ENCODE peak calls at places on chromosomes 2 and 18, in ten cellular contexts. One of them, this sample, is unnamed.

GRCh38 chr2:73053316-73054114 is 18.0 kb downstream of the SFXN5 start:
- DNase-seq in body of pancreas: no peak
- DNase-seq in fibroblast of lung: peak
- DNase-seq in sigmoid colon: no peak
- DNase-seq in Panc1: no peak
- DNase-seq in lower lobe of right lung: no peak
- DNase-seq in foreskin fibroblast: no peak
- DNase-seq in cardiac muscle cell: no peak
- DNase-seq in A549: no peak
- DNase-seq in fibroblast of mammary gland: peak
- DNase-seq in this sample: no peak

GRCh38 chr2:84888401-84889276 is 7.8 kb upstream of the TRABD2A start:
- DNase-seq in body of pancreas: peak
- DNase-seq in fibroblast of lung: peak
- DNase-seq in sigmoid colon: peak
- DNase-seq in Panc1: no peak
- DNase-seq in lower lobe of right lung: no peak
- DNase-seq in foreskin fibroblast: no peak
- DNase-seq in cardiac muscle cell: peak
- DNase-seq in A549: no peak
- DNase-seq in fibroblast of mammary gland: peak
- DNase-seq in this sample: no peak

GRCh38 chr2:2719015-2719414 is 387.9 kb upstream of the MYT1L start:
- DNase-seq in body of pancreas: no peak
- DNase-seq in fibroblast of lung: no peak
- DNase-seq in sigmoid colon: no peak
- DNase-seq in Panc1: no peak
- DNase-seq in lower lobe of right lung: no peak
- DNase-seq in foreskin fibroblast: no peak
- DNase-seq in cardiac muscle cell: no peak
- DNase-seq in A549: no peak
- DNase-seq in fibroblast of mammary gland: no peak
- DNase-seq in this sample: no peak

GRCh38 chr2:118386636-118387302 is 298.5 kb downstream of the INSIG2 start:
- DNase-seq in body of pancreas: no peak
- DNase-seq in fibroblast of lung: peak
- DNase-seq in sigmoid colon: no peak
- DNase-seq in Panc1: no peak
- DNase-seq in lower lobe of right lung: no peak
- DNase-seq in foreskin fibroblast: peak
- DNase-seq in cardiac muscle cell: no peak
- DNase-seq in A549: peak
- DNase-seq in fibroblast of mammary gland: peak
- DNase-seq in this sample: no peak

GRCh38 chr2:168030862-168031624 is 216.4 kb downstream of the STK39 start:
- DNase-seq in body of pancreas: no peak
- DNase-seq in fibroblast of lung: peak
- DNase-seq in sigmoid colon: no peak
- DNase-seq in Panc1: no peak
- DNase-seq in lower lobe of right lung: no peak
- DNase-seq in foreskin fibroblast: peak
- DNase-seq in cardiac muscle cell: peak
- DNase-seq in A549: no peak
- DNase-seq in fibroblast of mammary gland: peak
- DNase-seq in this sample: peak

GRCh38 chr18:51588616-51589015 is 391.1 kb upstream of the MEX3C start:
- DNase-seq in body of pancreas: no peak
- DNase-seq in fibroblast of lung: no peak
- DNase-seq in sigmoid colon: no peak
- DNase-seq in Panc1: no peak
- DNase-seq in lower lobe of right lung: no peak
- DNase-seq in foreskin fibroblast: no peak
- DNase-seq in cardiac muscle cell: no peak
- DNase-seq in A549: no peak
- DNase-seq in fibroblast of mammary gland: no peak
- DNase-seq in this sample: no peak

GRCh38 chr18:61402761-61403160 is 69.5 kb downstream of the CDH20 start:
- DNase-seq in body of pancreas: no peak
- DNase-seq in fibroblast of lung: no peak
- DNase-seq in sigmoid colon: no peak
- DNase-seq in Panc1: no peak
- DNase-seq in lower lobe of right lung: no peak
- DNase-seq in foreskin fibroblast: no peak
- DNase-seq in cardiac muscle cell: no peak
- DNase-seq in A549: no peak
- DNase-seq in fibroblast of mammary gland: no peak
- DNase-seq in this sample: peak

GRCh38 chr18:48872234-48873145 is 78.3 kb downstream of the SMAD7 start:
- DNase-seq in body of pancreas: no peak
- DNase-seq in fibroblast of lung: peak
- DNase-seq in sigmoid colon: no peak
- DNase-seq in Panc1: no peak
- DNase-seq in lower lobe of right lung: no peak
- DNase-seq in foreskin fibroblast: no peak
- DNase-seq in cardiac muscle cell: no peak
- DNase-seq in A549: no peak
- DNase-seq in fibroblast of mammary gland: peak
- DNase-seq in this sample: no peak

GRCh38 chr2:155377178-155377780 is 678.8 kb downstream of the KCNJ3 start:
- DNase-seq in body of pancreas: no peak
- DNase-seq in fibroblast of lung: peak
- DNase-seq in sigmoid colon: no peak
- DNase-seq in Panc1: no peak
- DNase-seq in lower lobe of right lung: no peak
- DNase-seq in foreskin fibroblast: no peak
- DNase-seq in cardiac muscle cell: peak
- DNase-seq in A549: peak
- DNase-seq in fibroblast of mammary gland: peak
- DNase-seq in this sample: no peak

GRCh38 chr2:163401481-163401880 is 334.3 kb downstream of the FIGN start:
- DNase-seq in body of pancreas: peak
- DNase-seq in fibroblast of lung: peak
- DNase-seq in sigmoid colon: no peak
- DNase-seq in Panc1: no peak
- DNase-seq in lower lobe of right lung: no peak
- DNase-seq in foreskin fibroblast: no peak
- DNase-seq in cardiac muscle cell: peak
- DNase-seq in A549: peak
- DNase-seq in fibroblast of mammary gland: peak
- DNase-seq in this sample: no peak

GRCh38 chr2:102258386-102259074 is 52.8 kb upstream of the IL1RL1 start:
- DNase-seq in body of pancreas: no peak
- DNase-seq in fibroblast of lung: peak
- DNase-seq in sigmoid colon: no peak
- DNase-seq in Panc1: peak
- DNase-seq in lower lobe of right lung: no peak
- DNase-seq in foreskin fibroblast: peak
- DNase-seq in cardiac muscle cell: peak
- DNase-seq in A549: peak
- DNase-seq in fibroblast of mammary gland: peak
- DNase-seq in this sample: peak

GRCh38 chr2:18907508-18907907 is 318.1 kb upstream of the NT5C1B start:
- DNase-seq in body of pancreas: no peak
- DNase-seq in fibroblast of lung: no peak
- DNase-seq in sigmoid colon: no peak
- DNase-seq in Panc1: no peak
- DNase-seq in lower lobe of right lung: no peak
- DNase-seq in foreskin fibroblast: no peak
- DNase-seq in cardiac muscle cell: no peak
- DNase-seq in A549: no peak
- DNase-seq in fibroblast of mammary gland: no peak
- DNase-seq in this sample: no peak

GRCh38 chr2:9317559-9317958 is 105.8 kb downstream of the ITGB1BP1 start:
- DNase-seq in body of pancreas: no peak
- DNase-seq in fibroblast of lung: no peak
- DNase-seq in sigmoid colon: no peak
- DNase-seq in Panc1: no peak
- DNase-seq in lower lobe of right lung: no peak
- DNase-seq in foreskin fibroblast: no peak
- DNase-seq in cardiac muscle cell: no peak
- DNase-seq in A549: no peak
- DNase-seq in fibroblast of mammary gland: no peak
- DNase-seq in this sample: no peak

GRCh38 chr2:220811952-220812570 is 760.0 kb downstream of the EPHA4 start:
- DNase-seq in body of pancreas: no peak
- DNase-seq in fibroblast of lung: peak
- DNase-seq in sigmoid colon: no peak
- DNase-seq in Panc1: no peak
- DNase-seq in lower lobe of right lung: no peak
- DNase-seq in foreskin fibroblast: no peak
- DNase-seq in cardiac muscle cell: no peak
- DNase-seq in A549: peak
- DNase-seq in fibroblast of mammary gland: peak
- DNase-seq in this sample: no peak

GRCh38 chr2:230677182-230677946 is 35.3 kb upstream of the CAB39 start:
- DNase-seq in body of pancreas: no peak
- DNase-seq in fibroblast of lung: peak
- DNase-seq in sigmoid colon: no peak
- DNase-seq in Panc1: no peak
- DNase-seq in lower lobe of right lung: no peak
- DNase-seq in foreskin fibroblast: peak
- DNase-seq in cardiac muscle cell: no peak
- DNase-seq in A549: no peak
- DNase-seq in fibroblast of mammary gland: peak
- DNase-seq in this sample: no peak

GRCh38 chr2:230682546-230682945 is 30.1 kb upstream of the CAB39 start:
- DNase-seq in body of pancreas: no peak
- DNase-seq in fibroblast of lung: no peak
- DNase-seq in sigmoid colon: no peak
- DNase-seq in Panc1: no peak
- DNase-seq in lower lobe of right lung: no peak
- DNase-seq in foreskin fibroblast: no peak
- DNase-seq in cardiac muscle cell: no peak
- DNase-seq in A549: no peak
- DNase-seq in fibroblast of mammary gland: no peak
- DNase-seq in this sample: no peak

GRCh38 chr2:230678018-230678417 is 34.6 kb upstream of the CAB39 start:
- DNase-seq in body of pancreas: no peak
- DNase-seq in fibroblast of lung: no peak
- DNase-seq in sigmoid colon: no peak
- DNase-seq in Panc1: no peak
- DNase-seq in lower lobe of right lung: no peak
- DNase-seq in foreskin fibroblast: no peak
- DNase-seq in cardiac muscle cell: no peak
- DNase-seq in A549: no peak
- DNase-seq in fibroblast of mammary gland: no peak
- DNase-seq in this sample: no peak

GRCh38 chr2:230678451-230678850 is 34.2 kb upstream of the CAB39 start:
- DNase-seq in body of pancreas: no peak
- DNase-seq in fibroblast of lung: no peak
- DNase-seq in sigmoid colon: no peak
- DNase-seq in Panc1: no peak
- DNase-seq in lower lobe of right lung: no peak
- DNase-seq in foreskin fibroblast: no peak
- DNase-seq in cardiac muscle cell: no peak
- DNase-seq in A549: no peak
- DNase-seq in fibroblast of mammary gland: no peak
- DNase-seq in this sample: no peak

GRCh38 chr2:230680463-230681195 is 32.0 kb upstream of the CAB39 start:
- DNase-seq in body of pancreas: no peak
- DNase-seq in fibroblast of lung: peak
- DNase-seq in sigmoid colon: no peak
- DNase-seq in Panc1: no peak
- DNase-seq in lower lobe of right lung: no peak
- DNase-seq in foreskin fibroblast: peak
- DNase-seq in cardiac muscle cell: no peak
- DNase-seq in A549: no peak
- DNase-seq in fibroblast of mammary gland: peak
- DNase-seq in this sample: no peak
- TF ChIP-seq CTCF in body of pancreas: no peak
- TF ChIP-seq CTCF in fibroblast of lung: no peak
- TF ChIP-seq CTCF in sigmoid colon: no peak
- TF ChIP-seq CTCF in Panc1: no peak
- TF ChIP-seq CTCF in lower lobe of right lung: no peak
- TF ChIP-seq CTCF in foreskin fibroblast: no peak
- TF ChIP-seq CTCF in cardiac muscle cell: no peak
- TF ChIP-seq CTCF in A549: no peak
- TF ChIP-seq CTCF in fibroblast of mammary gland: no peak
- TF ChIP-seq CTCF in this sample: no peak

DNA sequence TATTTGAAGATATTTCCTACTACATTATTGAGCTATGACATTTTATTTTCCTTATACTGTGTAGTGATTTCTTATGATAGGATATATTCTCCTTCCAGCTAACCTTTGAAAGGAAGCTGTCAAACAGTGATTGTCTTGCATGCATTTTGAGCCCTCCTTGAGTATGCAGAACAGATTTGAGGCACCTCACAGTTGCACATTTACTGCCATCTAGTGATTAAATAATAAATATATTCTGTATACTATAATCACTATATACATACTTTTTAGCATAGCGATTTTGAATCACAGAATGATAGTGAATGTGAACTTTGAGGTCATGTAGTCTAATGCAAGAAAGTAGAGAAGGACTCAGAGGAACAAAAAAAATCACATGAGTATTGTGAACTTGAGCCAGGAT is 268.4 kb upstream of the CDH19 start:
- DNase-seq in body of pancreas: no peak
- DNase-seq in fibroblast of lung: peak
- DNase-seq in sigmoid colon: no peak
- DNase-seq in Panc1: no peak
- DNase-seq in lower lobe of right lung: no peak
- DNase-seq in foreskin fibroblast: no peak
- DNase-seq in cardiac muscle cell: peak
- DNase-seq in A549: peak
- DNase-seq in fibroblast of mammary gland: peak
- DNase-seq in this sample: no peak
- TF ChIP-seq CTCF in body of pancreas: no peak
- TF ChIP-seq CTCF in fibroblast of lung: no peak
- TF ChIP-seq CTCF in sigmoid colon: no peak
- TF ChIP-seq CTCF in Panc1: peak
- TF ChIP-seq CTCF in lower lobe of right lung: peak
- TF ChIP-seq CTCF in foreskin fibroblast: no peak
- TF ChIP-seq CTCF in cardiac muscle cell: peak
- TF ChIP-seq CTCF in A549: peak
- TF ChIP-seq CTCF in fibroblast of mammary gland: peak
- TF ChIP-seq CTCF in this sample: no peak

GRCh38 chr2:160494243-160494642 is 636 bp upstream of the RBMS1 start:
- DNase-seq in body of pancreas: no peak
- DNase-seq in fibroblast of lung: peak
- DNase-seq in sigmoid colon: no peak
- DNase-seq in Panc1: no peak
- DNase-seq in lower lobe of right lung: no peak
- DNase-seq in foreskin fibroblast: no peak
- DNase-seq in cardiac muscle cell: peak
- DNase-seq in A549: peak
- DNase-seq in fibroblast of mammary gland: no peak
- DNase-seq in this sample: no peak
- TF ChIP-seq CTCF in body of pancreas: no peak
- TF ChIP-seq CTCF in fibroblast of lung: no peak
- TF ChIP-seq CTCF in sigmoid colon: no peak
- TF ChIP-seq CTCF in Panc1: no peak
- TF ChIP-seq CTCF in lower lobe of right lung: no peak
- TF ChIP-seq CTCF in foreskin fibroblast: no peak
- TF ChIP-seq CTCF in cardiac muscle cell: no peak
- TF ChIP-seq CTCF in A549: no peak
- TF ChIP-seq CTCF in fibroblast of mammary gland: no peak
- TF ChIP-seq CTCF in this sample: no peak

DNA sequence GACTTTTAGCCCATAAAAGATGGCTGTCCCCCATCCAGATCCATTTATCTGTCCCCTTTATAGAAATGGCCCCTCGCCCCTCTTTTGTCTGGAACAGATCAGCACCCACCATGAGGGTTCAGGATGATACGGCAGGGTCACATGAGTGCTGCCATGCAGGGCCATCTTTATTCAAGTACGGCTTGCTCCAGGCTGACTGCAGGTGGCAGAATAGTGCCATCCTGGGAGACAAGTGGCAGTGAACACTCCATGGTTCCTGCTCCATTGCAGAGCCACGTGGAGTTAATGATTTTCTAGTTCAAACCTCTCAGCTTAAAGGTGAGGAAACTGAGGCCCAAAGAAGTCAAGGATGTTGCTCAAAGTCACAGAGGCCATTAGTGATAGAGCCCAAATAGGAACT is 180.6 kb downstream of the CLIP4 start:
- DNase-seq in body of pancreas: peak
- DNase-seq in fibroblast of lung: peak
- DNase-seq in sigmoid colon: no peak
- DNase-seq in Panc1: no peak
- DNase-seq in lower lobe of right lung: no peak
- DNase-seq in foreskin fibroblast: peak
- DNase-seq in cardiac muscle cell: no peak
- DNase-seq in A549: peak
- DNase-seq in fibroblast of mammary gland: peak
- DNase-seq in this sample: no peak
- TF ChIP-seq CTCF in body of pancreas: peak
- TF ChIP-seq CTCF in fibroblast of lung: no peak
- TF ChIP-seq CTCF in sigmoid colon: no peak
- TF ChIP-seq CTCF in Panc1: peak
- TF ChIP-seq CTCF in lower lobe of right lung: peak
- TF ChIP-seq CTCF in foreskin fibroblast: peak
- TF ChIP-seq CTCF in cardiac muscle cell: no peak
- TF ChIP-seq CTCF in A549: peak
- TF ChIP-seq CTCF in fibroblast of mammary gland: peak
- TF ChIP-seq CTCF in this sample: peak